ENCODE peak calls at places on chromosomes 1 and 21, in seven cellular contexts. I, G, N, Y, F, K and M are unnamed samples.

GRCh38 chr1:166972193-166972592 is 3.1 kb downstream of the ILDR2 start:
- DNase-seq in I (no peak), G (no peak), N (no peak), Y (no peak), F (no peak), K (no peak), M (no peak)

GRCh38 chr1:226872455-226872854 is 2.0 kb downstream of the PSEN2 start:
- DNase-seq in I (no peak), G (peak; percentile 21), N (no peak), Y (no peak), F (no peak), K (peak; percentile 21), M (no peak)

GRCh38 chr1:237186733-237187132 is 144.7 kb downstream of the RYR2 start:
- DNase-seq in I (no peak), G (peak; percentile 73), N (no peak), Y (no peak), F (no peak), K (no peak), M (no peak)

GRCh38 chr1:160981584-160982411 is 27.2 kb upstream of the ITLN2 start:
- DNase-seq in I (peak; percentile 9), G (peak; percentile 65), N (peak; percentile 7), Y (no peak), F (no peak), K (no peak), M (no peak)

GRCh38 chr1:75655931-75656330 is 45.0 kb upstream of the SLC44A5 start:
- DNase-seq in I (no peak), G (no peak), N (no peak), Y (no peak), F (no peak), K (no peak), M (no peak)

GRCh38 chr1:29459551-29459945 is 223.2 kb downstream of the PTPRU start:
- DNase-seq in I (no peak), G (no peak), N (no peak), Y (no peak), F (no peak), K (no peak), M (no peak)

GRCh38 chr21:45539046-45539795 is 3.0 kb downstream of the SLC19A1 start:
- DNase-seq in I (no peak), G (peak; percentile 53), N (no peak), Y (no peak), F (no peak), K (no peak), M (peak; percentile 30)

GRCh38 chr1:182520746-182521145 is 68.3 kb downstream of the RNASEL start:
- DNase-seq in I (no peak), G (no peak), N (peak; percentile 63), Y (no peak), F (no peak), K (peak; percentile 13), M (no peak)

GRCh38 chr1:207698822-207699483 is 52.9 kb upstream of the CD46 start:
- DNase-seq in I (peak; percentile 74), G (peak; percentile 83), N (peak; percentile 79), Y (peak; percentile 61), F (peak; percentile 15), K (peak; percentile 67), M (peak; percentile 62)

GRCh38 chr1:205241366-205242030 is 13.8 kb downstream of the TMCC2 start:
- DNase-seq in I (no peak), G (no peak), N (no peak), Y (no peak), F (no peak), K (no peak), M (no peak)

GRCh38 chr1:200512191-200512590 is 102.4 kb upstream of the ZNF281 start:
- DNase-seq in I (peak; percentile 75), G (no peak), N (peak; percentile 91), Y (peak; percentile 16), F (no peak), K (peak; percentile 91), M (no peak)

GRCh38 chr1:44283524-44284173 is 70.4 kb downstream of the DMAP1 start:
- DNase-seq in I (no peak), G (no peak), N (no peak), Y (no peak), F (no peak), K (no peak), M (no peak)

GRCh38 chr1:2861143-2861987 is 59.9 kb upstream of the TTC34 start:
- DNase-seq in I (no peak), G (no peak), N (no peak), Y (no peak), F (no peak), K (no peak), M (peak; percentile 16)

GRCh38 chr1:46480959-46481646 is 8.5 kb upstream of the DMBX1 start:
- DNase-seq in I (peak; percentile 53), G (no peak), N (peak; percentile 34), Y (no peak), F (no peak), K (no peak), M (no peak)

GRCh38 chr1:232192781-232193450 is 437.0 kb downstream of the SIPA1L2 start:
- DNase-seq in I (peak; percentile 53), G (no peak), N (no peak), Y (no peak), F (no peak), K (no peak), M (no peak)

GRCh38 chr1:109273570-109274288 is 9.2 kb downstream of the PSRC1 start:
- DNase-seq in I (no peak), G (no peak), N (no peak), Y (no peak), F (no peak), K (no peak), M (peak; percentile 19)

GRCh38 chr21:34983680-34984086 is 65.4 kb downstream of the RUNX1 start:
- DNase-seq in I (peak; percentile 97), G (no peak), N (peak; percentile 84), Y (no peak), F (peak; percentile 45), K (peak; percentile 43), M (no peak)

GRCh38 chr1:119506941-119507340 is at the start of gene HSD3B1:
- DNase-seq in I (peak; percentile 3), G (no peak), N (no peak), Y (no peak), F (no peak), K (no peak), M (no peak)

GRCh38 chr21:31030367-31031106 is 7.7 kb downstream of the KRTAP19-8 start:
- DNase-seq in I (no peak), G (no peak), N (no peak), Y (no peak), F (no peak), K (no peak), M (no peak)

GRCh38 chr1:230010618-230011332 is 56.3 kb upstream of the GALNT2 start:
- DNase-seq in I (no peak), G (no peak), N (no peak), Y (no peak), F (no peak), K (no peak), M (no peak)

GRCh38 chr1:43329995-43330751 is 7.4 kb upstream of the MPL start:
- DNase-seq in I (peak; percentile 83), G (peak; percentile 95), N (peak; percentile 86), Y (peak; percentile 79), F (peak; percentile 55), K (peak; percentile 46), M (peak; percentile 70)

GRCh38 chr1:24297852-24298232 is 21.3 kb upstream of the GRHL3 start:
- DNase-seq in I (no peak), G (no peak), N (no peak), Y (no peak), F (no peak), K (no peak), M (no peak)

GRCh38 chr1:96191165-96191564 is 530.4 kb upstream of the PTBP2 start:
- DNase-seq in I (no peak), G (no peak), N (no peak), Y (no peak), F (no peak), K (no peak), M (no peak)

GRCh38 chr1:153619171-153619570 is 3.0 kb upstream of the S100A14 start:
- DNase-seq in I (no peak), G (no peak), N (no peak), Y (no peak), F (no peak), K (no peak), M (no peak)

GRCh38 chr1:916173-917075 is 7.3 kb upstream of the SAMD11 start:
- DNase-seq in I (no peak), G (no peak), N (peak; percentile 75), Y (no peak), F (no peak), K (no peak), M (peak; percentile 38)

GRCh38 chr1:70090875-70091274 is 114.5 kb downstream of the LRRC40 start:
- DNase-seq in I (peak; percentile 26), G (no peak), N (peak; percentile 70), Y (peak; percentile 47), F (no peak), K (peak; percentile 54), M (no peak)

GRCh38 chr1:99239690-99240089 is 24.6 kb upstream of the PLPPR4 start:
- DNase-seq in I (no peak), G (peak; percentile 64), N (no peak), Y (no peak), F (no peak), K (no peak), M (no peak)

GRCh38 chr1:205589618-205590456 is 42.0 kb downstream of the ELK4 start:
- DNase-seq in I (no peak), G (peak; percentile 43), N (no peak), Y (no peak), F (no peak), K (no peak), M (no peak)

GRCh38 chr1:116255933-116256649 is 117.0 kb upstream of the ATP1A1 start:
- DNase-seq in I (peak; percentile 5), G (no peak), N (no peak), Y (no peak), F (no peak), K (no peak), M (no peak)

GRCh38 chr1:48776400-48777218 is at the start of gene BEND5:
- DNase-seq in I (no peak), G (peak; percentile 74), N (peak; percentile 30), Y (no peak), F (peak; percentile 19), K (peak; percentile 65), M (peak; percentile 72)

GRCh38 chr1:111275079-111275478 is 15.6 kb upstream of the CHIA start:
- DNase-seq in I (peak; percentile 97), G (peak; percentile 85), N (peak; percentile 95), Y (peak; percentile 67), F (peak; percentile 35), K (peak; percentile 60), M (peak; percentile 75)

GRCh38 chr1:79847715-79848114 is 841.2 kb upstream of the ADGRL4 start:
- DNase-seq in I (no peak), G (peak; percentile 76), N (no peak), Y (no peak), F (no peak), K (no peak), M (no peak)

GRCh38 chr1:110526189-110526588 is 7.2 kb upstream of the KCNA10 start:
- DNase-seq in I (no peak), G (no peak), N (no peak), Y (no peak), F (no peak), K (no peak), M (no peak)

GRCh38 chr21:41956926-41957729 is 3.3 kb upstream of the C2CD2 start:
- DNase-seq in I (peak; percentile 87), G (no peak), N (peak; percentile 90), Y (no peak), F (no peak), K (peak; percentile 66), M (no peak)

GRCh38 chr1:62307516-62308492 is 11.4 kb downstream of the KANK4 start:
- DNase-seq in I (peak; percentile 96), G (peak; percentile 96), N (no peak), Y (no peak), F (no peak), K (no peak), M (no peak)

GRCh38 chr1:109790735-109791494 is 27.2 kb upstream of the EPS8L3 start:
- DNase-seq in I (peak; percentile 85), G (peak; percentile 88), N (peak; percentile 72), Y (no peak), F (peak; percentile 62), K (peak; percentile 42), M (peak; percentile 71)

GRCh38 chr1:52424757-52425265 is 20.4 kb downstream of the PRPF38A start:
- DNase-seq in I (peak; percentile 25), G (no peak), N (no peak), Y (no peak), F (no peak), K (peak; percentile 8), M (no peak)

GRCh38 chr1:205493241-205494085 is 11.0 kb upstream of the CDK18 start:
- DNase-seq in I (peak; percentile 86), G (peak; percentile 88), N (peak; percentile 88), Y (peak; percentile 42), F (no peak), K (peak; percentile 90), M (peak; percentile 53)